ENCODE peak calls at places on chromosomes 1 and 21, in five cellular contexts. I is amniotic epithelial cell; N is heart right ventricle; C is stimulated activated CD4-positive, alpha-beta T cell treated with anti-CD3 and anti-CD28 coated beads, Interleukin-2, amount 100 ng/mL, for 24 hours; Y is cardiac muscle cell. P is an unnamed sample.

GRCh38 chr1:42676534-42677087 is 5.6 kb upstream of the YBX1 start:
- DNase-seq in I (no peak), N (peak), C (no peak), Y (no peak), P (no peak)

GRCh38 chr1:34267326-34267725 is 90.6 kb downstream of the C1orf94 start:
- DNase-seq in I (no peak), N (no peak), C (no peak), Y (no peak), P (no peak)

GRCh38 chr21:33299181-33299752 is 25.5 kb upstream of the IFNAR1 start:
- DNase-seq in I (no peak), N (no peak), C (peak), Y (no peak), P (no peak)

GRCh38 chr1:46615735-46616134 is 876 bp downstream of the MOB3C start:
- DNase-seq in I (no peak), N (no peak), C (peak), Y (no peak), P (no peak)

GRCh38 chr1:6819641-6820040 is 34.4 kb downstream of the CAMTA1 start:
- DNase-seq in I (peak), N (no peak), C (no peak), Y (peak), P (no peak)

GRCh38 chr1:203095061-203095690 is 9.4 kb upstream of the MYOG start:
- DNase-seq in I (no peak), N (no peak), C (no peak), Y (no peak), P (no peak)

GRCh38 chr1:234579967-234580366 is 30.0 kb downstream of the IRF2BP2 start:
- DNase-seq in I (peak), N (no peak), C (no peak), Y (no peak), P (no peak)

GRCh38 chr1:150259758-150260669 is 2.4 kb downstream of the CA14 start:
- DNase-seq in I (peak), N (no peak), C (no peak), Y (peak), P (no peak)

GRCh38 chr1:181423301-181423918 is 59.9 kb upstream of the CACNA1E start:
- DNase-seq in I (peak), N (no peak), C (peak), Y (peak), P (peak)

GRCh38 chr1:162612606-162613400 is 19.5 kb upstream of the DDR2 start:
- DNase-seq in I (no peak), N (no peak), C (no peak), Y (peak), P (no peak)

GRCh38 chr1:33425900-33426299 is 5.0 kb downstream of the PHC2 start:
- DNase-seq in I (no peak), N (no peak), C (no peak), Y (no peak), P (no peak)

GRCh38 chr1:85612704-85613361 is 32.3 kb downstream of the CCN1 start:
- DNase-seq in I (peak), N (peak), C (no peak), Y (peak), P (no peak)

GRCh38 chr1:29607236-29607635 is 370.9 kb downstream of the PTPRU start:
- DNase-seq in I (no peak), N (no peak), C (no peak), Y (no peak), P (no peak)

GRCh38 chr1:91374086-91374485 is 30.6 kb downstream of the HFM1 start:
- DNase-seq in I (no peak), N (no peak), C (no peak), Y (no peak), P (no peak)

GRCh38 chr1:88998716-88999115 is 6.3 kb upstream of the KYAT3 start:
- DNase-seq in I (peak), N (peak), C (no peak), Y (peak), P (no peak)

GRCh38 chr1:218164111-218164929 is 120.8 kb upstream of the RRP15 start:
- DNase-seq in I (peak), N (peak), C (no peak), Y (peak), P (no peak)

GRCh38 chr1:174815036-174815435 is 184.7 kb upstream of the CACYBP start:
- DNase-seq in I (peak), N (no peak), C (no peak), Y (no peak), P (no peak)

GRCh38 chr1:210123924-210124589 is 108.5 kb upstream of the SERTAD4 start:
- DNase-seq in I (peak), N (no peak), C (no peak), Y (peak), P (no peak)

GRCh38 chr1:86277909-86278308 is 118.2 kb downstream of the ODF2L start:
- DNase-seq in I (no peak), N (no peak), C (no peak), Y (no peak), P (no peak)

GRCh38 chr1:210597555-210598134 is 268.9 kb downstream of the HHAT start:
- DNase-seq in I (peak), N (no peak), C (no peak), Y (peak), P (no peak)

GRCh38 chr21:39364949-39365348 is 16.1 kb upstream of the HMGN1 start:
- DNase-seq in I (no peak), N (no peak), C (no peak), Y (no peak), P (no peak)

GRCh38 chr1:50438945-50439344 is 15.7 kb upstream of the DMRTA2 start:
- DNase-seq in I (peak), N (no peak), C (no peak), Y (no peak), P (no peak)

GRCh38 chr1:40476924-40477679 is at the start of gene ZFP69:
- DNase-seq in I (peak), N (peak), C (peak), Y (peak), P (no peak)

GRCh38 chr1:177585492-177586220 is 384.2 kb downstream of the SEC16B start:
- DNase-seq in I (no peak), N (no peak), C (no peak), Y (no peak), P (no peak)

GRCh38 chr21:26389971-26390641 is 183.0 kb downstream of the CYYR1 start:
- DNase-seq in I (peak), N (no peak), C (no peak), Y (peak), P (no peak)

GRCh38 chr1:88169939-88170338 is 514.1 kb upstream of the PKN2 start:
- DNase-seq in I (no peak), N (no peak), C (no peak), Y (no peak), P (no peak)

GRCh38 chr1:29636936-29637335 is 400.6 kb downstream of the PTPRU start:
- DNase-seq in I (no peak), N (no peak), C (peak), Y (no peak), P (no peak)

GRCh38 chr1:6454856-6455751 is 10.9 kb downstream of the TNFRSF25 start:
- DNase-seq in I (no peak), N (no peak), C (no peak), Y (peak), P (no peak)

P was measured in pulmonary artery endothelial cell.